ENCODE peak calls at places on chromosomes 16 and 17, in eight cellular contexts. R, P, A, N, J, D, T and B are unnamed samples.

GRCh38 chr16:3717235-3718018 is at the start of gene TRAP1:
- DNase-seq in A (peak), D (peak), P (peak), T (peak), R (peak), N (peak), J (peak), B (peak)

GRCh38 chr16:86869288-86870022 is 291.1 kb downstream of the FOXL1 start:
- DNase-seq in D (no peak), J (no peak), T (no peak), N (no peak), R (no peak), A (no peak), P (no peak), B (no peak)

GRCh38 chr17:68318103-68318991 is 27.1 kb downstream of the ARSG start:
- DNase-seq in J (no peak), A (no peak), N (no peak), D (peak), T (no peak), P (no peak), R (no peak), B (no peak)

GRCh38 chr16:29729116-29729521 is 16.7 kb downstream of the C16orf54 start:
- DNase-seq in R (no peak), A (no peak), J (no peak), D (peak), T (peak), N (no peak), P (no peak), B (no peak)

GRCh38 chr16:85308585-85309540 is 196.6 kb upstream of the CIBAR2 start:
- DNase-seq in R (no peak), N (no peak), P (no peak), A (no peak), D (no peak), T (no peak), J (no peak), B (no peak)

GRCh38 chr16:83830769-83831450 is 23.1 kb downstream of the HSBP1 start:
- DNase-seq in A (no peak), P (no peak), T (no peak), D (no peak), N (no peak), J (peak), R (no peak), B (no peak)

GRCh38 chr17:69909389-69909788 is 165.6 kb upstream of the KCNJ16 start:
- DNase-seq in J (no peak), T (no peak), P (no peak), D (no peak), A (no peak), N (no peak), R (no peak), B (no peak)

GRCh38 chr16:67311607-67312449 is 14.7 kb downstream of the KCTD19 start:
- DNase-seq in T (no peak), N (peak), A (peak), D (peak), P (peak), R (no peak), J (no peak), B (no peak)

GRCh38 chr16:24718967-24719521 is 10.4 kb upstream of the TNRC6A start:
- DNase-seq in J (no peak), R (no peak), A (no peak), D (no peak), N (no peak), T (no peak), P (no peak), B (no peak)

GRCh38 chr16:53960954-53961616 is 257.1 kb downstream of the FTO start:
- DNase-seq in A (no peak), R (no peak), T (peak), J (no peak), D (no peak), N (no peak), P (no peak), B (no peak)

GRCh38 chr17:59371426-59372099 is 40.1 kb downstream of the YPEL2 start:
- DNase-seq in R (no peak), J (no peak), A (no peak), T (no peak), D (no peak), P (peak), N (no peak), B (no peak)

GRCh38 chr16:64933890-64934289 is 188.0 kb downstream of the CDH11 start:
- DNase-seq in D (no peak), P (no peak), R (no peak), A (no peak), N (no peak), J (no peak), T (no peak), B (no peak)

GRCh38 chr17:46200200-46200599 is 7.0 kb upstream of the KANSL1 start:
- DNase-seq in A (no peak), J (no peak), N (no peak), R (no peak), D (no peak), P (no peak), T (no peak), B (no peak)

GRCh38 chr16:69169607-69170352 is 17.2 kb upstream of the SNTB2 start:
- DNase-seq in T (no peak), R (no peak), D (no peak), P (no peak), N (no peak), J (no peak), A (no peak), B (no peak)
- TF ChIP-seq CTCF in T (no peak), R (no peak), D (no peak), P (no peak), N (no peak), J (no peak), A (no peak), B (no peak)

GRCh38 chr17:36673068-36673467 is 71.7 kb downstream of the MRM1 start:
- DNase-seq in P (no peak), D (no peak), R (no peak), N (no peak), A (no peak), J (no peak), T (no peak), B (no peak)
- TF ChIP-seq CTCF in P (no peak), D (no peak), R (no peak), N (no peak), A (no peak), J (no peak), T (no peak), B (no peak)

GRCh38 chr16:10578474-10579316 is 1.7 kb downstream of the EMP2 start:
- DNase-seq in A (no peak), T (peak), R (peak), D (no peak), N (no peak), J (no peak), P (no peak), B (no peak)
- TF ChIP-seq CTCF in A (no peak), T (no peak), R (no peak), D (no peak), N (no peak), J (no peak), P (no peak), B (no peak)

DNA sequence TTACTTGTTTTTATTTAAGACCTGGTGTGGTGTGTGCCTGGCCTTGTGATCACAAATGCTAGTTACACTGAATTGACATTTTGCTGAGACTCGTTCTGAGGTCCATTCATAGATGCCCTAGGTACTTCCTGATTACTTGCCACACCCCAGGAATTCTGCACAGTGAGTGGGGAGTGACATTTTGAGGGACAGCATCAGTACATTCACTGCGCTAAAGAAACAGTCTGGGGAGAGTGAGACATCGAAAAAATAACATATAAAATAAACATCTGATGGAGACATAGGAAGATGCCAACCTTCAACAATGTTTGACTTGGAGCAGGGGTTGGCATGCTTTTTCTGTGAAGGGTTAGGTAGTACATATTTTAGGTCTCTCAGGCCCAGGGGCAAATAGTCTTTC is 30.4 kb downstream of the ABCC1 start:
- DNase-seq in A (no peak), R (no peak), P (no peak), J (no peak), N (peak), D (no peak), T (no peak), B (no peak)
- TF ChIP-seq CTCF in A (no peak), R (no peak), P (no peak), J (no peak), N (no peak), D (no peak), T (no peak), B (no peak)

GRCh38 chr17:40122466-40122943 is 734 bp downstream of the MSL1 start:
- DNase-seq in N (no peak), T (peak), J (no peak), P (no peak), D (peak), R (peak), A (no peak), B (peak)
- TF ChIP-seq CTCF in N (no peak), T (no peak), J (no peak), P (no peak), D (peak), R (no peak), A (no peak), B (peak)

GRCh38 chr17:82170412-82170961 is 42.2 kb downstream of the CCDC57 start:
- DNase-seq in J (no peak), A (no peak), D (no peak), N (no peak), P (peak), T (no peak), R (no peak), B (no peak)
- TF ChIP-seq CTCF in J (no peak), A (no peak), D (no peak), N (no peak), P (no peak), T (no peak), R (no peak), B (no peak)

DNA sequence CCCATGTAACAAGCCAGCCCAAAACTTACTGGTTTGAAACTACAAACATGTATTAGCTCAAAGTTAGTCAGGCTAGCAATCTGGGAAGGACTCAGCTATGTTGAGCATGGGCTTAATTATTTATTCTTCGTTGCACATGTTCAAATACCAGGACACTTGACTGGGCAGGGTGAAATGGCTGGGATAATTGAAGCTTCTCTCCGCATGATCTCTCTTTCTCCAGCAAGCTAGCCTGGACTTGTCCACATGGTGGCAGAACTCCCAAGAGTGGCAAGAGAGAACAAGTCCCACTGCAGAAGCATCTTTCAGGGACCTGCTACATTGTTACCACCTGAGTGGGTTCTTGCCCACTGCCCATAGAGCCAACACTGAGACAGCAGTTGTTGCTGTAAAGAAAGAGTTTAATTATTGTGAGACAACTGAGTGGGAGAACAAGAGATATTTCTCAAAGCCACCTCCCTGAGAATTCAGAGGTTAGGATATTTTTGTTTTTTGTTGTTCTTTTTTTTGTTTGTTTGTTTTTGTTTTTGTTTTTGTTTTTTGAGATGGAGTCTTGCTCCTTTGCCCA is 16.8 kb upstream of the ATF7IP2 start:
- DNase-seq in R (no peak), P (no peak), N (no peak), A (no peak), D (no peak), T (no peak), J (no peak), B (peak)
- TF ChIP-seq CTCF in R (no peak), P (no peak), N (no peak), A (no peak), D (no peak), T (no peak), J (no peak), B (no peak)

GRCh38 chr16:46690281-46691178 is 1.1 kb downstream of the ORC6 start:
- DNase-seq in D (no peak), R (no peak), J (no peak), A (no peak), P (no peak), T (peak), N (no peak), B (no peak)
- TF ChIP-seq CTCF in D (peak), R (no peak), J (no peak), A (no peak), P (no peak), T (no peak), N (no peak), B (no peak)

DNA sequence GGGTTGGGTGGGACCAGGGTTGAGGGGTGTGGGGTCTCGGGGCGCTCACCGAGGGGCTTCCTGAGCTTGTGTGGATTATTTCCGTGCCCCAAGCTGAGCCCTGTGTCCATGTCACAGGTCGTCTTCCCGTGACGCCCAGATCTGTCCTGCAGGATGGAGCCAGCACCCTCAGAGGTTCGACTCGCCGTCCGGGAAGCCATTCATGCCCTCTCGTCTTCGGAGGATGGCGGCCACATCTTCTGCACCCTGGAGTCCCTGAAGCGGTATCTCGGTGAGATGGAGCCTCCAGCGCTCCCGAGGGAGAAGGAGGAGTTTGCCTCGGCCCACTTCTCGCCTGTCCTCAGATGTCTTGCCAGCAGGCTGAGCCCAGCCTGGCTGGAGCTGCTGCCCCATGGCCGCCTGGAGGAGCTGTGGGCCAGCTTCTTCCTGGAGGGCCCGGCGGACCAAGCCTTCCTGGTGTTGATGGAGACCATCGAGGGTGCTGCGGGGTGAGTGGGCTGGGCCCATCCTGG is 1.0 kb downstream of the TELO2 start:
- DNase-seq in A (no peak), P (peak), T (peak), D (peak), R (no peak), J (no peak), N (no peak), B (peak)
- TF ChIP-seq CTCF in A (no peak), P (peak), T (peak), D (peak), R (no peak), J (no peak), N (peak), B (peak)

DNA sequence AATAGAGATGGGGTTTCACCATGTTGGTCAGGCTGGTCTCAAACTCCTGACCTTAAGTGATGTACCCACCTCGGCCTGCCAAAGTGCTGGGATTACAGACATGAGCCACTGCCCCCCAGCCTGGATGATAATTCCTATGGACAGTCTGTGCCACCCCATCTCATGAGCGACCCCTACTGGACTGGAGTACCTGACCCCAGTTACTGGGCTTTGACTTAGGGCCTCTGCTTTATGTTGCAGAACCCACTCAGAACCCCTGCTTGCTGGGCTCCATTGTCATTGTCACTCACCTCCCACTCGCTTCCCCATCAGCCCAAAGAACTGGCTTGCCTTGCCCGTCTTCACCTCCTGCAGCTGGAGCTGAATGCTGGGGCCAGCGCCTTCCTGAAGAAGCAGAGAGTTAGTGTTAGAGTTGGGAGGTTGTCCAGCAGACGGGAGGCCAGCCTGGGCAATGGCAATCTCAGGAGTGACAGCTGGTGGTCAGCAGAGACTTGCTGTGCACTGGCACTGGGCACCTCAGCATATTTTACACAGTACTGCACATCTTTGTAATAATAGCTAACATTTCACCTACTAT is 4.0 kb downstream of the TAC4 start:
- DNase-seq in N (no peak), A (no peak), J (no peak), R (no peak), P (no peak), T (no peak), D (peak), B (no peak)
- TF ChIP-seq CTCF in N (no peak), A (no peak), J (no peak), R (no peak), P (no peak), T (peak), D (peak), B (peak)